ENCODE peak calls at places on chromosomes 5 and 9, in six cellular contexts. One of them, this sample, is unnamed.

GRCh38 chr5:143472576-143472975 is 69.1 kb upstream of the NR3C1 start:
- DNase-seq in prostate gland: no peak
- DNase-seq in NCI-H748 treated with DMSO at 0.1 percent for 48 hours: no peak
- DNase-seq in A172: no peak
- DNase-seq in H54: no peak
- DNase-seq in heart left ventricle: no peak
- DNase-seq in this sample: no peak

GRCh38 chr9:17531642-17532254 is 47.1 kb upstream of the SH3GL2 start:
- DNase-seq in H54: peak
- DNase-seq in NCI-H748 treated with DMSO at 0.1 percent for 48 hours: peak
- DNase-seq in heart left ventricle: no peak
- DNase-seq in prostate gland: no peak
- DNase-seq in A172: peak
- DNase-seq in this sample: peak

GRCh38 chr5:146548781-146549449 is 32.9 kb upstream of the GPR151 start:
- DNase-seq in NCI-H748 treated with DMSO at 0.1 percent for 48 hours: no peak
- DNase-seq in prostate gland: no peak
- DNase-seq in heart left ventricle: no peak
- DNase-seq in H54: no peak
- DNase-seq in A172: no peak
- DNase-seq in this sample: no peak

GRCh38 chr9:125748511-125749099 is 1.4 kb downstream of the PBX3 start:
- DNase-seq in NCI-H748 treated with DMSO at 0.1 percent for 48 hours: no peak
- DNase-seq in H54: peak
- DNase-seq in A172: peak
- DNase-seq in heart left ventricle: no peak
- DNase-seq in prostate gland: peak
- DNase-seq in this sample: no peak

GRCh38 chr9:69431777-69432176 is 106.8 kb downstream of the ENTREP1 start:
- DNase-seq in prostate gland: no peak
- DNase-seq in NCI-H748 treated with DMSO at 0.1 percent for 48 hours: no peak
- DNase-seq in heart left ventricle: no peak
- DNase-seq in A172: no peak
- DNase-seq in H54: no peak
- DNase-seq in this sample: no peak

GRCh38 chr5:174636081-174636480 is 88.3 kb upstream of the MSX2 start:
- DNase-seq in H54: no peak
- DNase-seq in A172: no peak
- DNase-seq in NCI-H748 treated with DMSO at 0.1 percent for 48 hours: no peak
- DNase-seq in prostate gland: peak
- DNase-seq in heart left ventricle: no peak
- DNase-seq in this sample: no peak

GRCh38 chr9:128066713-128067621 is at the start of gene NAIF1:
- DNase-seq in NCI-H748 treated with DMSO at 0.1 percent for 48 hours: peak
- DNase-seq in heart left ventricle: peak
- DNase-seq in H54: peak
- DNase-seq in prostate gland: peak
- DNase-seq in A172: peak
- DNase-seq in this sample: peak

GRCh38 chr9:70410368-70410767 is 4.1 kb downstream of the KLF9 start:
- DNase-seq in prostate gland: no peak
- DNase-seq in H54: no peak
- DNase-seq in NCI-H748 treated with DMSO at 0.1 percent for 48 hours: no peak
- DNase-seq in A172: no peak
- DNase-seq in heart left ventricle: no peak
- DNase-seq in this sample: peak

GRCh38 chr5:140342896-140343295 is 3.5 kb downstream of the HBEGF start:
- DNase-seq in H54: no peak
- DNase-seq in heart left ventricle: no peak
- DNase-seq in A172: no peak
- DNase-seq in prostate gland: no peak
- DNase-seq in NCI-H748 treated with DMSO at 0.1 percent for 48 hours: no peak
- DNase-seq in this sample: no peak

GRCh38 chr9:88534456-88535225 is at the start of gene NXNL2:
- DNase-seq in heart left ventricle: peak
- DNase-seq in H54: peak
- DNase-seq in A172: peak
- DNase-seq in prostate gland: peak
- DNase-seq in NCI-H748 treated with DMSO at 0.1 percent for 48 hours: no peak
- DNase-seq in this sample: peak

GRCh38 chr5:171308453-171309275 is at the start of gene TLX3:
- DNase-seq in NCI-H748 treated with DMSO at 0.1 percent for 48 hours: peak
- DNase-seq in H54: no peak
- DNase-seq in heart left ventricle: no peak
- DNase-seq in A172: no peak
- DNase-seq in prostate gland: no peak
- DNase-seq in this sample: no peak

GRCh38 chr5:89584339-89584956 is 701.5 kb upstream of the MEF2C start:
- DNase-seq in A172: peak
- DNase-seq in heart left ventricle: no peak
- DNase-seq in H54: peak
- DNase-seq in NCI-H748 treated with DMSO at 0.1 percent for 48 hours: peak
- DNase-seq in prostate gland: no peak
- DNase-seq in this sample: peak